ENCODE peak calls at places on chromosome 13, in six cellular contexts. One of them, this sample, is unnamed.

GRCh38 chr13:114107686-114108081 is 24.7 kb downstream of the RASA3 start:
- DNase-seq in tibial nerve: no peak
- DNase-seq in HFFc6: peak
- DNase-seq in lower leg skin: no peak
- DNase-seq in esophagus squamous epithelium: no peak
- DNase-seq in astrocyte of the spinal cord: peak
- DNase-seq in this sample: peak

GRCh38 chr13:36815069-36815468 is 4.0 kb upstream of the RFXAP start:
- DNase-seq in tibial nerve: no peak
- DNase-seq in HFFc6: no peak
- DNase-seq in lower leg skin: no peak
- DNase-seq in esophagus squamous epithelium: no peak
- DNase-seq in astrocyte of the spinal cord: no peak
- DNase-seq in this sample: no peak

GRCh38 chr13:20997301-20998061 is 63.9 kb downstream of the LATS2 start:
- DNase-seq in tibial nerve: no peak
- DNase-seq in HFFc6: peak
- DNase-seq in lower leg skin: no peak
- DNase-seq in esophagus squamous epithelium: no peak
- DNase-seq in astrocyte of the spinal cord: peak
- DNase-seq in this sample: no peak

GRCh38 chr13:27918918-27919255 is 913 bp upstream of the PDX1 start:
- DNase-seq in tibial nerve: no peak
- DNase-seq in HFFc6: no peak
- DNase-seq in lower leg skin: no peak
- DNase-seq in esophagus squamous epithelium: no peak
- DNase-seq in astrocyte of the spinal cord: no peak
- DNase-seq in this sample: no peak

GRCh38 chr13:110420626-110421025 is 113.5 kb downstream of the COL4A2 start:
- DNase-seq in tibial nerve: no peak
- DNase-seq in HFFc6: no peak
- DNase-seq in lower leg skin: no peak
- DNase-seq in esophagus squamous epithelium: no peak
- DNase-seq in astrocyte of the spinal cord: no peak
- DNase-seq in this sample: no peak

GRCh38 chr13:30398601-30399072 is 23.7 kb upstream of the UBE2L5 start:
- DNase-seq in tibial nerve: no peak
- DNase-seq in HFFc6: no peak
- DNase-seq in lower leg skin: no peak
- DNase-seq in esophagus squamous epithelium: no peak
- DNase-seq in astrocyte of the spinal cord: no peak
- DNase-seq in this sample: no peak

GRCh38 chr13:30847697-30848307 is 58.3 kb upstream of the MEDAG start:
- DNase-seq in tibial nerve: no peak
- DNase-seq in HFFc6: peak
- DNase-seq in lower leg skin: no peak
- DNase-seq in esophagus squamous epithelium: no peak
- DNase-seq in astrocyte of the spinal cord: peak
- DNase-seq in this sample: no peak

GRCh38 chr13:62879071-62879470 is 1463.4 kb upstream of the PCDH20 start:
- DNase-seq in tibial nerve: no peak
- DNase-seq in HFFc6: no peak
- DNase-seq in lower leg skin: no peak
- DNase-seq in esophagus squamous epithelium: no peak
- DNase-seq in astrocyte of the spinal cord: peak
- DNase-seq in this sample: no peak

GRCh38 chr13:80630685-80631121 is 289.8 kb upstream of the SPRY2 start:
- DNase-seq in tibial nerve: peak
- DNase-seq in HFFc6: no peak
- DNase-seq in lower leg skin: peak
- DNase-seq in esophagus squamous epithelium: no peak
- DNase-seq in astrocyte of the spinal cord: peak
- DNase-seq in this sample: no peak
- TF ChIP-seq CTCF in tibial nerve: no peak
- TF ChIP-seq CTCF in HFFc6: no peak
- TF ChIP-seq CTCF in lower leg skin: no peak
- TF ChIP-seq CTCF in esophagus squamous epithelium: no peak
- TF ChIP-seq CTCF in astrocyte of the spinal cord: no peak
- TF ChIP-seq CTCF in this sample: no peak

DNA sequence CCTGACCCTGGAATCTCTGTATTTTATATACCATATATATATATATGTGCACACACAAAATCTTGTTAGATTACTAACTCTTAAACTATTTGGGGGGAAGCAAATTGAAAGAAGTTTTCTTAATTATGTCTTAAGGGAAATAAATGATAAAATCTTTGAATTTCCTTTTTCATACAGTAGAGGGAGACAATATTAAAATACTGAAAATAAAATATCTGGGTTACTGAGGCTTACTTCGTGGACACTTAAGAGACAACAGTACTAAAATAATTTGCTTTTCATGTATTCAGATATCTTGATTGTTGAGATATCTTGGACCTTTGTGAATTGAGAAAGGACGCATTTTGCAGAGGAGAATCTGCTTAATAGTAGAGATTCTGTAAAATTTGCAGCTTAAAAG is 17.0 kb downstream of the SUGT1 start:
- DNase-seq in tibial nerve: no peak
- DNase-seq in HFFc6: no peak
- DNase-seq in lower leg skin: no peak
- DNase-seq in esophagus squamous epithelium: no peak
- DNase-seq in astrocyte of the spinal cord: no peak
- DNase-seq in this sample: no peak
- TF ChIP-seq CTCF in tibial nerve: no peak
- TF ChIP-seq CTCF in HFFc6: peak
- TF ChIP-seq CTCF in lower leg skin: no peak
- TF ChIP-seq CTCF in esophagus squamous epithelium: no peak
- TF ChIP-seq CTCF in astrocyte of the spinal cord: no peak
- TF ChIP-seq CTCF in this sample: no peak

GRCh38 chr13:96068729-96069128 is 15.5 kb upstream of the UGGT2 start:
- DNase-seq in tibial nerve: no peak
- DNase-seq in HFFc6: no peak
- DNase-seq in lower leg skin: no peak
- DNase-seq in esophagus squamous epithelium: no peak
- DNase-seq in astrocyte of the spinal cord: no peak
- DNase-seq in this sample: no peak
- TF ChIP-seq CTCF in tibial nerve: no peak
- TF ChIP-seq CTCF in HFFc6: no peak
- TF ChIP-seq CTCF in lower leg skin: no peak
- TF ChIP-seq CTCF in esophagus squamous epithelium: no peak
- TF ChIP-seq CTCF in astrocyte of the spinal cord: no peak
- TF ChIP-seq CTCF in this sample: no peak

GRCh38 chr13:22758245-22758644 is 422.5 kb upstream of the SGCG start:
- DNase-seq in tibial nerve: no peak
- DNase-seq in HFFc6: no peak
- DNase-seq in lower leg skin: no peak
- DNase-seq in esophagus squamous epithelium: no peak
- DNase-seq in astrocyte of the spinal cord: no peak
- DNase-seq in this sample: no peak

GRCh38 chr13:22761709-22762108 is 419.1 kb upstream of the SGCG start:
- DNase-seq in tibial nerve: no peak
- DNase-seq in HFFc6: no peak
- DNase-seq in lower leg skin: no peak
- DNase-seq in esophagus squamous epithelium: no peak
- DNase-seq in astrocyte of the spinal cord: no peak
- DNase-seq in this sample: no peak

DNA sequence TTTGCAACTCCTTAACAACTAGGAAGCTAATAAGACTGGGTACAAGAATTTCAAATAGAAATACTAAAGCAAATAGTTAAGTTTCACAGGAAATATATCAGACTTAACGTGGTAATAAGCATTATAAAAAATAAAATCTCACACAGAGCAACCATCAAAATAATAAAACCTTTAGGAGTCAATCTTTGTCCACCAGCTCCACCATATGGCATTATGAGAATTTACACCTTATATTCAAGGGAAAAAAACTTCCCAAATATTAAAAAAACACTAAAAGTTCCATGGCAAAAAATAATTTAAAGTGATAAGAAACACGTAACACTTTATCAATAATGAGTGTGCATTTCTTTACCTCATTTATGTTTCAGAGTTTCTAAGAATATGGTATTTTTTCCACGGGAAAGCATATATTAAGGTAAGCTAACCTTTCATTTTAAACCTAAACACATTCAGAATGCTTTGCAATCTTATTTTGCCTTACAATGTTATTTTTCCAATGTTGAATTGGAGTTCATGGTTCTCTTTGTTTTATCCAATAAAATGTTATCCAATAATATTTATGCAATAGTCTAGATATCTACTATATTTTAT is 423.2 kb upstream of the SGCG start:
- DNase-seq in tibial nerve: no peak
- DNase-seq in HFFc6: no peak
- DNase-seq in lower leg skin: no peak
- DNase-seq in esophagus squamous epithelium: no peak
- DNase-seq in astrocyte of the spinal cord: peak
- DNase-seq in this sample: no peak
- TF ChIP-seq CTCF in tibial nerve: peak
- TF ChIP-seq CTCF in HFFc6: peak
- TF ChIP-seq CTCF in lower leg skin: no peak
- TF ChIP-seq CTCF in esophagus squamous epithelium: no peak
- TF ChIP-seq CTCF in astrocyte of the spinal cord: no peak
- TF ChIP-seq CTCF in this sample: no peak

GRCh38 chr13:65932013-65932412 is 1298.1 kb downstream of the PCDH9 start:
- DNase-seq in tibial nerve: no peak
- DNase-seq in HFFc6: no peak
- DNase-seq in lower leg skin: no peak
- DNase-seq in esophagus squamous epithelium: no peak
- DNase-seq in astrocyte of the spinal cord: no peak
- DNase-seq in this sample: no peak

GRCh38 chr13:65921933-65922332 is 1308.2 kb downstream of the PCDH9 start:
- DNase-seq in tibial nerve: no peak
- DNase-seq in HFFc6: no peak
- DNase-seq in lower leg skin: no peak
- DNase-seq in esophagus squamous epithelium: no peak
- DNase-seq in astrocyte of the spinal cord: peak
- DNase-seq in this sample: no peak

GRCh38 chr13:65929436-65929835 is 1300.7 kb downstream of the PCDH9 start:
- DNase-seq in tibial nerve: no peak
- DNase-seq in HFFc6: peak
- DNase-seq in lower leg skin: no peak
- DNase-seq in esophagus squamous epithelium: no peak
- DNase-seq in astrocyte of the spinal cord: no peak
- DNase-seq in this sample: no peak

GRCh38 chr13:65932587-65933239 is 1297.4 kb downstream of the PCDH9 start:
- DNase-seq in tibial nerve: no peak
- DNase-seq in HFFc6: peak
- DNase-seq in lower leg skin: no peak
- DNase-seq in esophagus squamous epithelium: no peak
- DNase-seq in astrocyte of the spinal cord: no peak
- DNase-seq in this sample: no peak

DNA sequence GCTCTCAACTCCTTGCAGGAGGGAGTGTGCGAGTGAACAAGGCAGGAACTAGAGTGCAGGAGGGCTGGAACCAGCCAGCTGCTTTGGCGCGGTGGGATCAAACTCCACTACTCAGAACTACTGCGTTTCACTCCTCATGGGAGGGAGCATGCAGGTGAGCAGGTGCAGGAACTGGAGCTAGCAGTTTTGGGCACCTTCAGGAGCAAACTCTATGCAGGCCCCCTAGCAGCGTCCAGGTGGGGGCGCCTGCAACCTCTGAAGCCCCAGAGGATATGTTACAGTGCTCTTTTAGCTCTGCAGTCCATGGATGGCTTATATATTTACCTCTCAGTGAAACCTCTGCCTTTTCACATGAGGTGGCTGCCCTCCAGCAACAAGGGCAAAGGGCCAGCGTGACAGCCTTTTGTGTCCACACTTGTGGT is 1303.4 kb downstream of the PCDH9 start:
- DNase-seq in tibial nerve: no peak
- DNase-seq in HFFc6: no peak
- DNase-seq in lower leg skin: no peak
- DNase-seq in esophagus squamous epithelium: no peak
- DNase-seq in astrocyte of the spinal cord: no peak
- DNase-seq in this sample: no peak
- TF ChIP-seq CTCF in tibial nerve: no peak
- TF ChIP-seq CTCF in HFFc6: peak
- TF ChIP-seq CTCF in lower leg skin: no peak
- TF ChIP-seq CTCF in esophagus squamous epithelium: no peak
- TF ChIP-seq CTCF in astrocyte of the spinal cord: peak
- TF ChIP-seq CTCF in this sample: no peak

DNA sequence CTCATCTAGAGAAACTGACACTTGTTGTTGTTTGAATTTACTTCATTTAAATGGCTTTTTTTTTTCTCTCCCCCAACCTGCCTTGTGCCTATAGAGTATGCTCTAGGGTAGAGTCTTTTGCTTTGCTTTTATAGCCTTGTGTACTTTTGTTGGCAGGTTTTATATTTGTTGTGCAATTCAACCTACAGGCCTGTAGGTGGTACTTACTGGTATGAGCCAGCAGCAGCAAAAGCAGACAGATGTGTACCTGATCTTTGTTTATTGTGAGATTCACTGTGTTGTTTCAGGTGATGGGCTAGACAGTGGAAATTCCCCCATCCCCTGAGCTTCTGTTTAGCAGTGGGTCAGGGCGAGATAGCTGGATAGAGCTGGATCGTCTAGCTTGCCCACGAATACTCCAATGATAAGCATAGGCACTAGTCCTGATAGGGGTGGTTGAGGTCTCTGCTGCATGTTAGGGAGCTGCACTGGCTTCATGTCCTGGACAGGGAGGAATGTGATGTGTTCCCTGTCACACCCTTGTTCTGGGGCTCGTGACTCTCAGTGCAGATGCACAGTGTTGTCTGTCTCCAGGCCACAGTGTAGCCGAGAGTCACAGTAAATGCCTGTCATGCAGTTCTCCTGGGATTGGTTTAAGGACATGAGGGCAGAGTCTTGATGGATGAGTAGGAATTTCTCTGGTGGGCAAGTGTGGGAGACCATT is 21.3 kb downstream of the DNAJC3 start:
- DNase-seq in tibial nerve: no peak
- DNase-seq in HFFc6: no peak
- DNase-seq in lower leg skin: no peak
- DNase-seq in esophagus squamous epithelium: no peak
- DNase-seq in astrocyte of the spinal cord: no peak
- DNase-seq in this sample: no peak
- TF ChIP-seq CTCF in tibial nerve: no peak
- TF ChIP-seq CTCF in HFFc6: peak
- TF ChIP-seq CTCF in lower leg skin: no peak
- TF ChIP-seq CTCF in esophagus squamous epithelium: peak
- TF ChIP-seq CTCF in astrocyte of the spinal cord: peak
- TF ChIP-seq CTCF in this sample: no peak

GRCh38 chr13:46342538-46342937 is 44.5 kb downstream of the RUBCNL start:
- DNase-seq in tibial nerve: no peak
- DNase-seq in HFFc6: no peak
- DNase-seq in lower leg skin: no peak
- DNase-seq in esophagus squamous epithelium: no peak
- DNase-seq in astrocyte of the spinal cord: no peak
- DNase-seq in this sample: no peak
- TF ChIP-seq CTCF in tibial nerve: no peak
- TF ChIP-seq CTCF in HFFc6: no peak
- TF ChIP-seq CTCF in lower leg skin: no peak
- TF ChIP-seq CTCF in esophagus squamous epithelium: no peak
- TF ChIP-seq CTCF in astrocyte of the spinal cord: no peak
- TF ChIP-seq CTCF in this sample: no peak